ENCODE peak calls at places on chromosome 3, in ten cellular contexts. B is NB4, N is right lobe of liver, C is A549, O is Peyer's patch, K is GM12878, E is uterus, X is esophagus muscularis mucosa, P is ovary, I is heart left ventricle. D is an unnamed sample.

GRCh38 chr3:39144748-39145380 is 8.5 kb downstream of the CSRNP1 start:
- DNase-seq in X (no peak), E (no peak), I (no peak), C (no peak), O (peak), P (no peak), N (no peak), B (no peak), K (no peak), D (no peak)

GRCh38 chr3:66076861-66077495 is 38.3 kb upstream of the MAGI1 start:
- DNase-seq in O (no peak), P (no peak), K (no peak), I (no peak), E (no peak), N (no peak), C (no peak), B (no peak), X (no peak), D (no peak)

GRCh38 chr3:4373669-4374068 is 70.5 kb downstream of the SETMAR start:
- DNase-seq in B (no peak), I (no peak), P (no peak), X (no peak), C (no peak), E (no peak), N (no peak), K (no peak), O (no peak), D (no peak)

GRCh38 chr3:32283304-32283703 is 44.8 kb downstream of the CMTM8 start:
- DNase-seq in I (peak), P (no peak), X (no peak), N (peak), O (no peak), K (no peak), C (no peak), B (peak), E (peak), D (no peak)

GRCh38 chr3:155934215-155934614 is 63.8 kb downstream of the GMPS start:
- DNase-seq in X (no peak), C (no peak), N (no peak), K (no peak), E (no peak), O (no peak), P (no peak), I (no peak), B (no peak), D (no peak)

GRCh38 chr3:137263982-137264777 is 306.4 kb downstream of the IL20RB start:
- DNase-seq in O (no peak), P (no peak), E (no peak), K (no peak), N (no peak), I (peak), X (no peak), B (no peak), C (no peak), D (no peak)

GRCh38 chr3:141285570-141285969 is 53.9 kb downstream of the PXYLP1 start:
- DNase-seq in K (no peak), E (no peak), X (no peak), I (no peak), P (no peak), B (no peak), C (no peak), N (no peak), O (no peak), D (no peak)

GRCh38 chr3:162302983-162303624 is 806.5 kb downstream of the OTOL1 start:
- DNase-seq in C (no peak), X (no peak), P (no peak), O (no peak), N (no peak), I (no peak), K (no peak), B (peak), E (no peak), D (no peak)

GRCh38 chr3:23960649-23961048 is 15.6 kb downstream of the NR1D2 start:
- DNase-seq in K (no peak), X (no peak), I (no peak), N (no peak), E (no peak), C (no peak), O (no peak), B (no peak), P (no peak), D (no peak)

GRCh38 chr3:141542202-141542959 is 55.6 kb downstream of the RASA2 start:
- DNase-seq in N (no peak), P (no peak), O (no peak), B (no peak), X (no peak), I (no peak), C (no peak), K (no peak), E (no peak), D (no peak)

GRCh38 chr3:124780767-124781485 is 50.7 kb downstream of the UMPS start:
- DNase-seq in E (peak), O (no peak), N (peak), P (peak), C (no peak), X (peak), I (peak), B (peak), K (no peak), D (no peak)

GRCh38 chr3:120636790-120637401 is 40.8 kb downstream of the NDUFB4 start:
- DNase-seq in B (no peak), K (no peak), C (no peak), I (no peak), N (no peak), P (no peak), O (no peak), X (no peak), E (no peak), D (no peak)

GRCh38 chr3:104066658-104067057 is 1300.1 kb upstream of the ALCAM start:
- DNase-seq in B (no peak), P (no peak), K (no peak), O (no peak), I (no peak), X (no peak), N (no peak), C (no peak), E (no peak), D (no peak)

GRCh38 chr3:83354205-83354604 is 1592.8 kb upstream of the GBE1 start:
- DNase-seq in N (no peak), E (no peak), O (no peak), P (no peak), C (no peak), B (no peak), X (no peak), I (no peak), K (no peak), D (no peak)

GRCh38 chr3:151943539-151943938 is 70.1 kb downstream of the SUCNR1 start:
- DNase-seq in P (no peak), X (no peak), I (no peak), E (no peak), K (no peak), B (no peak), N (no peak), O (no peak), C (no peak), D (no peak)

GRCh38 chr3:36635731-36636130 is 128.6 kb downstream of the DCLK3 start:
- DNase-seq in E (no peak), C (no peak), B (no peak), I (no peak), N (no peak), X (no peak), K (no peak), O (no peak), P (no peak), D (no peak)

DNA sequence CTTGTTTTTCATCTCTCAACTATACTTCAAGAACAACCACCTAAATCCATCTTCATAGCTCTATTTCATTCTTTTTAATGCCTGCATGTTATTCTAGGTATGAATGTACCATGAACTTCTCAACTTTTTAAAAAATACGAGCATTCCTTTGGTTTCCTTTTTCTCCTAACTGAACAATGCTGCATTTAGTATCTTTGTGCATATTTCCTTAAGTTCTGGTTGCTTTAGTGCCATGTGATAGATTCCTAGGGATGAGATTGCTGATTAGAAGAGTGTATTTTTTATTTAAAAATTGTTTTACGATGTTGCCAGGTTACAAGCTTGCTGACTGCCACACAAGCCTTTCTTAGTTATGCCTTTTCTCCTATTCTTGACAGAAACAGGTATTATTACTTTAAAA is 34.7 kb downstream of the PEX5L start:
- DNase-seq in B (no peak), N (no peak), I (no peak), E (no peak), X (no peak), C (no peak), O (no peak), K (no peak), P (no peak), D (no peak)
- H3K4me3 ChIP-seq in B (no peak), N (no peak), I (no peak), E (no peak), X (no peak), C (no peak), O (no peak), K (no peak), P (no peak), D (no peak)

GRCh38 chr3:51984269-51984647 is 923 bp downstream of the ACY1 start:
- DNase-seq in C (no peak), X (no peak), B (no peak), O (no peak), E (no peak), N (no peak), K (no peak), P (no peak), I (no peak), D (no peak)

GRCh38 chr3:51985063-51985462 is 1.7 kb downstream of the ACY1 start:
- DNase-seq in I (no peak), P (no peak), C (no peak), K (no peak), N (no peak), E (no peak), O (no peak), X (no peak), B (no peak), D (no peak)

GRCh38 chr3:51983578-51984268 is 388 bp downstream of the ACY1 start:
- DNase-seq in P (no peak), N (no peak), B (no peak), E (no peak), O (no peak), X (no peak), I (no peak), K (no peak), C (no peak), D (no peak)

GRCh38 chr3:51982352-51982837 is 940 bp upstream of the ACY1 start:
- DNase-seq in N (peak), C (peak), B (peak), X (no peak), P (no peak), E (no peak), K (no peak), I (no peak), O (peak), D (no peak)

GRCh38 chr3:51982838-51983577 is at the start of gene ACY1:
- DNase-seq in E (peak), N (peak), O (peak), I (peak), B (peak), X (peak), K (peak), C (peak), P (peak), D (no peak)
- TF ChIP-seq POLR2A in E (peak), N (peak), O (peak), I (peak), B (peak), X (no peak), K (peak), C (peak), P (peak), D (peak)

DNA sequence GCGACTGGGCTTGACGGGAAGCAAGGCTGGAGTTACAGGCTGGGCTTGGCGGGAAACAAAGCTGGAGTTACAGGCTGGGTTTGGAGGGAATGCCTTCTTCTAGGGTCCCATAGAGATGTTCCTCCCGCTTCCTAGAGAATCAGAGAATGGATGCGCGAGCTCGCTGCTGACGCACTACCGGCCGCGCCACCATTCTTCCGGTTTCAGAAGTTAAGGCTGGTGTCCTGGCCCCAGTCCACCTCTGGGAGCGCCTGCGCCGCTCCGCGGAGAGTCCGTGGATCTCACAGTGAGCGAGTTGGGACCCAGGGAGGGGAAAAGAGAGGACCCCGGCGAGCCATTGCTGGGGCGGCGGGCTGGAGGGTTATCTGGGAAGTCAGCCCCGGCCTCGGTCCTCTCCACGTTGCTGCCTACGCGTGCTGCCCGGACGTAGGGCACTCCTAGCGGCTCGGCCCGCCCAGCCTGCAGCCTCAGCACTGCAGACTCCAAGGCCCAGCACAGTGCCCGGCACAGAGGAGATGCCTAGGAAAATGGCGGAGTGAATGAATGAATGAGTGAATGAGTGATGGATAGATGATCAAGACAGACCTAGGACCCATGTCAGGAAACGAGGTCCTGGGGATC is at the start of gene ZNF502:
- DNase-seq in P (peak), E (peak), I (peak), N (peak), B (peak), O (peak), X (peak), K (no peak), C (peak), D (no peak)
- H3K4me3 ChIP-seq in P (peak), E (peak), I (peak), N (peak), B (peak), O (peak), X (peak), K (peak), C (peak), D (peak)

DNA sequence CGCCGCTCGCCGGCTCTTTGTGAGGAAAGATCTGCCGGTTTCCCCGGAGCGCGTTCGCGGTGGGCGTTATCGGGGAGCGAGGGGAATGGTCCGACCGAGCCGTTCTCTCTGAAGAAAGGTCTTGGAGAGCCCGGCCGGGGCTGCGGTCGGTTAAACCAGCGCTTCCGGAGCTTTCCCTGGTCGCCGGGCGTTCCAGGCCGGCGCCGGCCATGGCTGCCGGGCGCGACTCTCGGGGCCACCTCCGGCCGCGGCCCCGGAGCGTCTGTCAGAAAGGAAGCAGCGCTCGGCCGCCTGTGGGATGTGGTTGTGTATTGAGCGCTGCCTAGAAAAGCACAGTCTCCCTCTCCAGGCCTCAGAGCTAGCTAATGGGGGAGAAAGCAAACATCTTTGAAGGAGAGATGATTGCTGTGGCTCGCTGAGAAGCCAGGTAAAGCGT is 731 bp downstream of the FYTTD1 start:
- DNase-seq in O (peak), C (peak), K (no peak), E (peak), P (peak), B (peak), X (no peak), N (peak), I (peak), D (no peak)
- TF ChIP-seq POLR2A in O (peak), C (no peak), K (peak), E (no peak), P (no peak), B (no peak), X (no peak), N (peak), I (no peak), D (peak)

GRCh38 chr3:58536501-58537411 is at the start of gene ACOX2:
- DNase-seq in E (peak), I (peak), C (no peak), N (peak), B (peak), P (peak), X (peak), K (no peak), O (peak), D (no peak)
- H3K4me3 ChIP-seq in E (peak), I (peak), C (no peak), N (peak), B (no peak), P (peak), X (peak), K (no peak), O (no peak), D (peak)

DNA sequence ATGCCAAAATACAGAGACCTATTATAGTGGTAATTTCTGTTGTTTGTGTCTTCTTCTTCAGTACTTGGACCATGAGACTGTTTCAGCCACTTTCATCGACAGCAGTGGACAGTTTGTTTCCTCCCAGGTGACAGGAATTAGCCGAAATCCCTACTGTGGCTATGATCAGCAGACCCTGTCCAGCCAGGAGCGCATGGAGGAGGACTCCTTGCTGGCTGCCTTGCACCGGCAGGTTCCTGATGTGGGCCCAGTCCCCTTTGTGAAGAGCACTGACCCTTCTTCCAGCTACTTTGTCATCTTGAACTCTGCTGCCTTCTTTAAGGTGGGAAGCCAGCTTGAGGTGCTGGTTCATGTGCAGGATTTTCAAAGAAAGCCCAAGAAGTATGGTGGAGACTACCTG is 22.2 kb downstream of the NXPE3 start:
- DNase-seq in I (no peak), E (no peak), C (no peak), X (no peak), O (no peak), P (no peak), B (no peak), K (no peak), N (no peak), D (no peak)
- TF ChIP-seq POLR2A in I (no peak), E (no peak), C (no peak), X (no peak), O (no peak), P (no peak), B (no peak), K (no peak), N (no peak), D (no peak)

DNA sequence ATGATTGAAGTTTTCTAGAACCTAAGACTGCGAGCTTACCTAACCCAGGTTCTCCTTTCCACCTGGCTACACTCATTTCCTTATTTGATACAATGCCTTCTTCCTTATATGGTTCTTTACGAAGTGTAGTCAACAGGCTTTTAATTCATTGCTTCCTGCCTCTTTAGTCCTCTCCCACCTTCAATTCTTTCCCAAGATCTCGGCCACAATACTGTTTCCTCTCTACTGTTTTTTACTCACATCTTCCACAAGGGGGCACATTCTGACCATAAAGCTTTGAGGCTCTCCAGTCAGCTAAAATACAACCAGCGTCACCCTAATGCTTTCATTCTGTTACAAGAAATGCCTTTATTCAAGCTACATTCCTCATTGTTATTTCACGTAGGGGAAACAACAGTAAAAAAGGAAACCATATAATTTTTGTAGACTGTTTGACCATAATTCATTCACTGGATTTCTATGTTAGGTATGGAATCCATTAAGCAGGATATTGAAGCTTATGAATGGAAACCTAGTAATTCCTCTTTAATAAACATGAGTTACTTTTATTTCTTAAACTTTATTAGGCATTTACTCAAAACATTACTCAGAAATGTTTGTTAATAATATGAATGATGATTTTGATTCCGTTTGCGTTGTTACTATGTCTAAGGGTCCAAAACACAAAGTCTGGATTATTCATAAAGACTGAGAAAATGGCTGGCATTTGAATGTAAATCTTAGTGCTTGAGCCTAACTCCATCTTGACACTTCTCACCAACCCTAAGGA is 29.5 kb upstream of the VEPH1 start:
- DNase-seq in K (peak), X (no peak), I (no peak), C (peak), O (no peak), B (peak), E (no peak), N (no peak), P (no peak), D (no peak)
- H3K4me3 ChIP-seq in K (no peak), X (no peak), I (no peak), C (no peak), O (no peak), B (no peak), E (no peak), N (no peak), P (no peak), D (no peak)

GRCh38 chr3:113747719-113748046 is 848 bp downstream of the ATP6V1A start:
- DNase-seq in P (no peak), K (peak), O (no peak), I (no peak), B (peak), X (no peak), C (no peak), N (no peak), E (no peak), D (no peak)

GRCh38 chr3:113745273-113746068 is 578 bp downstream of the NAA50 start:
- DNase-seq in O (peak), I (peak), C (peak), B (peak), X (no peak), K (peak), N (peak), P (peak), E (peak), D (peak)

GRCh38 chr3:113746955-113747718 is at the start of gene ATP6V1A:
- DNase-seq in E (peak), X (peak), C (peak), B (peak), N (peak), P (no peak), O (peak), I (peak), K (no peak), D (peak)

GRCh38 chr3:113744941-113745272 is 1.1 kb downstream of the NAA50 start:
- DNase-seq in O (no peak), I (no peak), N (no peak), B (no peak), E (no peak), K (no peak), X (no peak), P (no peak), C (no peak), D (no peak)

GRCh38 chr3:113746069-113746954 is at the start of gene NAA50:
- DNase-seq in B (peak), E (peak), I (peak), O (peak), N (peak), C (peak), K (peak), X (peak), P (peak), D (peak)
- TF ChIP-seq POLR2A in B (peak), E (peak), I (peak), O (peak), N (peak), C (peak), K (peak), X (peak), P (peak), D (peak)

GRCh38 chr3:128487813-128488635 is 5.0 kb downstream of the GATA2 start:
- DNase-seq in X (no peak), P (peak), K (no peak), O (peak), I (peak), B (no peak), C (peak), N (peak), E (peak), D (no peak)

GRCh38 chr3:128489860-128490649 is 2.9 kb downstream of the GATA2 start:
- DNase-seq in O (peak), P (no peak), X (no peak), C (no peak), E (peak), B (no peak), N (peak), I (peak), K (no peak), D (no peak)

GRCh38 chr3:128487538-128487812 is 5.5 kb downstream of the GATA2 start:
- DNase-seq in O (no peak), X (no peak), I (no peak), E (no peak), N (no peak), C (no peak), B (no peak), P (no peak), K (no peak), D (no peak)

GRCh38 chr3:128488995-128489859 is 3.8 kb downstream of the GATA2 start:
- DNase-seq in N (peak), K (no peak), E (peak), X (no peak), P (peak), C (no peak), O (peak), B (no peak), I (peak), D (no peak)

GRCh38 chr3:128488636-128488994 is 4.4 kb downstream of the GATA2 start:
- DNase-seq in X (no peak), B (no peak), N (no peak), K (no peak), P (no peak), C (no peak), O (no peak), E (no peak), I (peak), D (no peak)
- H3K4me3 ChIP-seq in X (peak), B (no peak), N (peak), K (no peak), P (peak), C (peak), O (peak), E (peak), I (peak), D (peak)

GRCh38 chr3:134483195-134483890 is 2.4 kb downstream of the ANAPC13 start:
- DNase-seq in X (no peak), C (no peak), K (no peak), B (no peak), E (no peak), I (no peak), P (no peak), O (no peak), N (no peak), D (no peak)
- TF ChIP-seq POLR2A in X (no peak), C (no peak), K (no peak), B (no peak), E (no peak), I (no peak), P (no peak), O (no peak), N (no peak), D (no peak)